ENCODE peak calls at places on chromosomes 2 and 18, in nine cellular contexts. G is HL-60, Z is left ventricle myocardium inferior, O is psoas muscle, J is cardiac fibroblast, P is cardiac muscle cell, X is hepatocyte, Y is fibroblast of mammary gland, V is tibial artery. R is an unnamed sample.

GRCh38 chr18:35132284-35132910 is 91.2 kb downstream of the MAPRE2 start:
- DNase-seq in G (no peak), Z (no peak), O (no peak), J (no peak), P (peak; percentile 19), X (no peak), Y (no peak), V (no peak), R (no peak)

GRCh38 chr18:56305583-56305982 is 332.8 kb downstream of the TXNL1 start:
- DNase-seq in G (no peak), Z (no peak), O (no peak), J (peak; percentile 11), P (no peak), X (no peak), Y (peak; percentile 21), V (no peak), R (no peak)

GRCh38 chr2:200905618-200906296 is 16.6 kb downstream of the NIF3L1 start:
- DNase-seq in G (peak; percentile 75), Z (peak; percentile 69), O (peak; percentile 77), J (peak; percentile 84), P (peak; percentile 67), X (peak; percentile 81), Y (peak; percentile 74), V (peak; percentile 73), R (peak; percentile 57)

GRCh38 chr2:174546519-174547506 is 50.8 kb downstream of the WIPF1 start:
- DNase-seq in G (peak; percentile 56), Z (no peak), O (no peak), J (peak; percentile 54), P (peak; percentile 37), X (peak; percentile 46), Y (peak; percentile 38), V (no peak), R (peak; percentile 49)

GRCh38 chr2:6139916-6140315 is 447.7 kb downstream of the SOX11 start:
- DNase-seq in G (no peak), Z (no peak), O (no peak), J (no peak), P (no peak), X (no peak), Y (no peak), V (no peak), R (no peak)

GRCh38 chr2:134375935-134376334 is 122.1 kb downstream of the MGAT5 start:
- DNase-seq in G (no peak), Z (no peak), O (no peak), J (peak; percentile 69), P (peak; percentile 25), X (peak; percentile 53), Y (peak; percentile 73), V (no peak), R (no peak)

GRCh38 chr18:54388203-54389142 is 30.8 kb downstream of the C18orf54 start:
- DNase-seq in G (peak; percentile 91), Z (no peak), O (no peak), J (peak; percentile 79), P (peak; percentile 5), X (peak; percentile 81), Y (peak; percentile 86), V (no peak), R (peak; percentile 50)

GRCh38 chr2:112257575-112257974 is 2.7 kb upstream of the ZC3H8 start:
- DNase-seq in G (no peak), Z (no peak), O (no peak), J (no peak), P (no peak), X (no peak), Y (peak; percentile 61), V (no peak), R (peak; percentile 66)

GRCh38 chr2:217839750-217840107 is 163.1 kb downstream of the TNS1 start:
- DNase-seq in G (no peak), Z (no peak), O (peak; percentile 58), J (no peak), P (no peak), X (no peak), Y (no peak), V (no peak), R (no peak)

GRCh38 chr2:26049641-26050040 is 15.8 kb downstream of the RAB10 start:
- DNase-seq in G (no peak), Z (no peak), O (no peak), J (no peak), P (no peak), X (no peak), Y (no peak), V (no peak), R (no peak)

GRCh38 chr2:24508878-24509277 is 17.8 kb downstream of the NCOA1 start:
- DNase-seq in G (peak; percentile 4), Z (no peak), O (no peak), J (no peak), P (no peak), X (no peak), Y (peak; percentile 29), V (no peak), R (no peak)

GRCh38 chr2:21095178-21095577 is 28.6 kb upstream of the TDRD15 start:
- DNase-seq in G (no peak), Z (no peak), O (no peak), J (no peak), P (peak; percentile 11), X (no peak), Y (no peak), V (no peak), R (no peak)

GRCh38 chr2:96072746-96073145 is 38.0 kb upstream of the GPAT2 start:
- DNase-seq in G (no peak), Z (peak; percentile 15), O (no peak), J (no peak), P (no peak), X (no peak), Y (no peak), V (no peak), R (no peak)

GRCh38 chr2:73135236-73135635 is 22.5 kb upstream of the RAB11FIP5 start:
- DNase-seq in G (no peak), Z (no peak), O (no peak), J (no peak), P (no peak), X (no peak), Y (no peak), V (no peak), R (no peak)

GRCh38 chr2:179749210-179749609 is 112.2 kb downstream of the ZNF385B start:
- DNase-seq in G (no peak), Z (no peak), O (no peak), J (peak; percentile 42), P (peak; percentile 50), X (no peak), Y (peak; percentile 86), V (no peak), R (no peak)

GRCh38 chr18:62898359-62898758 is 183.0 kb downstream of the PHLPP1 start:
- DNase-seq in G (no peak), Z (no peak), O (no peak), J (no peak), P (no peak), X (no peak), Y (no peak), V (no peak), R (no peak)

GRCh38 chr2:11069566-11070185 is 85.6 kb upstream of the SLC66A3 start:
- DNase-seq in G (no peak), Z (no peak), O (no peak), J (no peak), P (no peak), X (no peak), Y (no peak), V (no peak), R (no peak)

GRCh38 chr2:223055140-223055539 is 3.1 kb downstream of the KCNE4 start:
- DNase-seq in G (peak; percentile 14), Z (no peak), O (no peak), J (peak; percentile 92), P (no peak), X (peak; percentile 76), Y (peak; percentile 71), V (no peak), R (no peak)

GRCh38 chr18:63241317-63241712 is 78.3 kb downstream of the BCL2 start:
- DNase-seq in G (no peak), Z (no peak), O (no peak), J (no peak), P (no peak), X (no peak), Y (no peak), V (no peak), R (no peak)

GRCh38 chr2:227106845-227107759 is 56.9 kb downstream of the COL4A4 start:
- DNase-seq in G (peak; percentile 71), Z (no peak), O (no peak), J (peak; percentile 77), P (peak; percentile 72), X (peak; percentile 78), Y (peak; percentile 76), V (no peak), R (no peak)

DNA sequence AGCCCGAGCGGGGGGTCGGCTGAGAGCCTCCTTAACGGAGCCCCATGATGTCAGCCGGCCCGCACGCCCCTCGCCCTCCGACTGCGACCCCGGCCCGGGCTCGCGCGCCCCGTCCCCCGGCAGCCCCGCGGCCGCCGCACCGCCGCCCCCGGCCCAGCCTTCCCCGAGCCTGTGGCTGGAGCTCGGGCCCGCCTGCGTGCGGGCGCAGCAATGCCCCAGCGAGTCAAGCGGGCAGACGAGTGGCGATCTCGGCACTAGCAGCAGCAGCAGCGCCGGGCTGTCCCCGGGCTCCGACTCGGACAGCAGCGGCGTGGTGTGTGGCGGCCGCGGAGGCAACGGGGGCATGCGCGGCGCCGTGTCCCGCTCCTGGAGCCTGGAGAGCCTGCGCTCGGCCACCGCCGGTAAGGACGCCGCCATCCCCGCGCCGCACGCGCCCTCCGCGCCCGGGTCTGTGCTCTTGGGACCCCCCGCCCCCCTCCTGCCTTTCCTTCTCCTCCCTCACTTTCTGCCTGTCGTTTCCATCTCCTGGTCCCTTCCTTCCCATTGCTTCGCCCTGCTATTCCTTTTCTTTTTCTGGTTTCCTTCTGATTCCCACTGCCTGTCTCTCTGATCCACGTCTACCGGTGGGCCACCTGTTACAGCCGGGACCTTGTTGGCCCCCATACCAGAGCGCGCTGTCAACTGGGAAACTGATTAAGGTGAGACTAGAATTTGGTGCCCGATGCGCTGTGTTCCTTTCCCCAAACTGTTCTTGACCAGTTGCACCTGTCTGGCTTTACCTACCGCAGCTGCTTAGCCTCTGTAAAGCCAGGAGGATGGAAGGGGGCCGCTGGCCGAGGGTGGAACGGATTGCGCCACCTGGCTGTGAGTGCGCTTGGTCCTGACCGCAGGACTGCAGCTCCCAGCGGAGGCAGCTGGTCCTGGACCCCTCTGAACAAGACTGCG is 127.4 kb downstream of the ARHGEF4 start:
- DNase-seq in G (peak; percentile 7), Z (no peak), O (no peak), J (peak; percentile 2), P (peak; percentile 74), X (peak; percentile 63), Y (no peak), V (no peak), R (no peak)
- TF ChIP-seq CTCF in G (no peak), Z (peak; percentile 49), O (peak; percentile 45), J (no peak), P (peak; percentile 30), X (peak; percentile 56), Y (no peak), V (no peak), R (no peak)

GRCh38 chr2:1744151-1744445 is 217 bp downstream of the PXDN start:
- DNase-seq in G (no peak), Z (no peak), O (no peak), J (no peak), P (peak; percentile 74), X (no peak), Y (no peak), V (no peak), R (no peak)
- TF ChIP-seq CTCF in G (no peak), Z (no peak), O (no peak), J (no peak), P (no peak), X (no peak), Y (no peak), V (no peak), R (no peak)

GRCh38 chr18:3297025-3297984 is 35.4 kb downstream of the MYL12B start:
- DNase-seq in G (peak; percentile 99), Z (peak; percentile 72), O (peak; percentile 92), J (peak; percentile 89), P (peak; percentile 91), X (peak; percentile 95), Y (peak; percentile 95), V (peak; percentile 86), R (peak; percentile 86)
- TF ChIP-seq CTCF in G (peak; percentile 100), Z (peak; percentile 38), O (peak; percentile 19), J (peak; percentile 29), P (peak; percentile 44), X (peak; percentile 85), Y (peak; percentile 38), V (no peak), R (peak; percentile 94)

GRCh38 chr2:66445781-66446177 is 10.9 kb downstream of the MEIS1 start:
- DNase-seq in G (no peak), Z (no peak), O (no peak), J (no peak), P (peak; percentile 74), X (peak; percentile 55), Y (peak; percentile 43), V (no peak), R (no peak)
- TF ChIP-seq CTCF in G (no peak), Z (peak; percentile 8), O (no peak), J (no peak), P (peak; percentile 13), X (peak; percentile 37), Y (peak; percentile 8), V (no peak), R (no peak)